ENCODE peak calls at places on chromosomes 6 and 20, in four cellular contexts. T, G, C and L are unnamed samples.

GRCh38 chr20:6123650-6124014 is 802 bp upstream of the FERMT1 start:
- DNase-seq in C (no peak), T (no peak), G (no peak), L (no peak)

GRCh38 chr6:65531545-65531944 is 175.5 kb downstream of the EYS start:
- DNase-seq in G (no peak), T (no peak), C (no peak), L (no peak)

GRCh38 chr6:109891924-109892323 is 86.2 kb upstream of the GPR6 start:
- DNase-seq in T (no peak), G (no peak), C (no peak), L (no peak)

GRCh38 chr20:37475258-37475657 is 45.8 kb upstream of the NNAT start:
- DNase-seq in T (no peak), G (no peak), C (no peak), L (no peak)

GRCh38 chr6:150256618-150257272 is 112.1 kb upstream of the IYD start:
- DNase-seq in T (no peak), C (no peak), G (no peak), L (no peak)

GRCh38 chr20:44706371-44707258 is 8.6 kb upstream of the CCN5 start:
- DNase-seq in C (no peak), G (no peak), T (no peak), L (no peak)

GRCh38 chr6:17932362-17932852 is 55.0 kb downstream of the KIF13A start:
- DNase-seq in G (peak; percentile 24), C (peak; percentile 20), T (no peak), L (no peak)

GRCh38 chr6:161198176-161198575 is 75.7 kb downstream of the AGPAT4 start:
- DNase-seq in C (no peak), G (no peak), T (no peak), L (no peak)

GRCh38 chr20:1178623-1179022 is 6.2 kb downstream of the TMEM74B start:
- DNase-seq in G (no peak), T (no peak), C (no peak), L (no peak)

GRCh38 chr6:157728183-157728881 is 94.7 kb upstream of the SNX9 start:
- DNase-seq in C (no peak), T (no peak), G (no peak), L (no peak)

GRCh38 chr6:32852844-32853540 is 512 bp downstream of the TAP1 start:
- DNase-seq in T (peak; percentile 56), G (peak; percentile 50), C (no peak), L (peak; percentile 58)

GRCh38 chr20:33663161-33664084 is 1.3 kb downstream of the C20orf144 start:
- DNase-seq in G (peak; percentile 97), C (peak; percentile 62), T (peak; percentile 89), L (peak; percentile 91)

GRCh38 chr6:11120273-11121005 is 8.9 kb upstream of the ERVFRD-1 start:
- DNase-seq in C (no peak), T (no peak), G (no peak), L (no peak)

GRCh38 chr6:81977488-81977887 is 225.0 kb upstream of the TENT5A start:
- DNase-seq in T (no peak), C (no peak), G (no peak), L (no peak)

GRCh38 chr6:12009904-12010634 is 2.0 kb upstream of the HIVEP1 start:
- DNase-seq in T (peak; percentile 9), G (peak; percentile 35), C (no peak), L (no peak)

GRCh38 chr6:110432285-110432899 is 17.0 kb upstream of the DDO start:
- DNase-seq in T (no peak), C (no peak), G (no peak), L (no peak)

GRCh38 chr6:136464874-136465273 is 85.3 kb downstream of the MAP7 start:
- DNase-seq in T (no peak), G (no peak), C (no peak), L (no peak)

GRCh38 chr6:28634758-28635546 is 109.3 kb downstream of the GPX5 start:
- DNase-seq in C (peak; percentile 61), T (peak; percentile 21), G (no peak), L (peak; percentile 40)

GRCh38 chr6:89763550-89763949 is 56.0 kb downstream of the MDN1 start:
- DNase-seq in G (no peak), T (no peak), C (no peak), L (no peak)

GRCh38 chr20:2795451-2795850 is 5.0 kb downstream of the CPXM1 start:
- DNase-seq in C (no peak), T (no peak), G (no peak), L (no peak)

GRCh38 chr6:147974376-147974775 is 368.3 kb upstream of the SASH1 start:
- DNase-seq in T (no peak), G (no peak), C (peak; percentile 34), L (no peak)